ENCODE peak calls at places on chromosomes 7 and 10, in seven cellular contexts. B is kidney tubule cell; O is stimulated activated CD4-positive, alpha-beta T cell treated with anti-CD3 and anti-CD28 coated beads, TNF-alpha, amount 100 ng/mL, for 1 hour; Q is AML-193; W is kidney epithelial cell; D is LoVo; Z is NCI-H1105. H is an unnamed sample.
A peak's percentile ranks its signal among the peaks of the same experiment; 100 is the strongest.

GRCh38 chr10:93254180-93254847 is 180.6 kb downstream of the CYP26A1 start:
- DNase-seq in B (no peak), O (no peak), D (no peak), Q (no peak), W (no peak), Z (no peak), H (no peak)

GRCh38 chr7:74438327-74438726 is 15.4 kb upstream of the GTF2IRD1 start:
- DNase-seq in D (no peak), Z (no peak), O (no peak), W (no peak), Q (no peak), B (no peak), H (no peak)

GRCh38 chr7:90988523-90988922 is 275.7 kb upstream of the FZD1 start:
- DNase-seq in B (no peak), D (no peak), Q (no peak), O (no peak), Z (peak; percentile 28), W (no peak), H (peak; percentile 21)

GRCh38 chr10:86313621-86314041 is 53.0 kb downstream of the GRID1 start:
- DNase-seq in W (no peak), Q (no peak), Z (no peak), O (no peak), D (no peak), B (no peak), H (no peak)

GRCh38 chr7:112211348-112211907 is 4.9 kb downstream of the ZNF277 start:
- DNase-seq in D (no peak), O (no peak), B (peak; percentile 86), Q (no peak), Z (no peak), W (peak; percentile 74), H (no peak)

GRCh38 chr7:67346876-67347275 is 350.2 kb downstream of the TYW1 start:
- DNase-seq in D (no peak), Z (no peak), W (no peak), Q (no peak), B (no peak), O (no peak), H (no peak)

GRCh38 chr10:129967579-129968019 is 3.5 kb upstream of the EBF3 start:
- DNase-seq in Q (no peak), W (no peak), Z (no peak), D (no peak), O (no peak), B (no peak), H (no peak)

GRCh38 chr10:72097448-72098300 is 9.3 kb upstream of the SPOCK2 start:
- DNase-seq in W (peak; percentile 59), O (no peak), Q (no peak), D (peak; percentile 80), Z (no peak), B (peak; percentile 75), H (no peak)

GRCh38 chr10:64396105-64396504 is 874.9 kb downstream of the REEP3 start:
- DNase-seq in O (no peak), D (no peak), W (peak; percentile 31), B (peak; percentile 70), Z (no peak), Q (no peak), H (no peak)

GRCh38 chr10:103621778-103622115 is 128.2 kb downstream of the NEURL1 start:
- DNase-seq in Q (no peak), O (no peak), B (no peak), Z (no peak), D (no peak), W (no peak), H (no peak)

GRCh38 chr7:30984359-30985107 is 20.8 kb downstream of the GHRHR start:
- DNase-seq in Z (no peak), Q (no peak), D (peak; percentile 36), B (peak; percentile 66), W (no peak), O (no peak), H (peak; percentile 89)

GRCh38 chr10:90162464-90162863 is 461.1 kb downstream of the KIF20B start:
- DNase-seq in Z (no peak), B (no peak), O (no peak), D (no peak), Q (no peak), W (no peak), H (no peak)

GRCh38 chr10:16562891-16563290 is 41.2 kb upstream of the C1QL3 start:
- DNase-seq in O (no peak), D (no peak), B (no peak), W (no peak), Q (no peak), Z (no peak), H (no peak)

GRCh38 chr10:121099601-121100000 is 248.4 kb downstream of the WDR11 start:
- DNase-seq in B (no peak), D (no peak), Q (no peak), Z (no peak), O (no peak), W (no peak), H (no peak)

GRCh38 chr7:6607651-6608051 is 7.8 kb upstream of the ZNF853 start:
- DNase-seq in Q (no peak), D (no peak), Z (no peak), B (no peak), W (no peak), O (no peak), H (no peak)

GRCh38 chr10:112792487-112793196 is 157.4 kb upstream of the TCF7L2 start:
- DNase-seq in B (no peak), Z (peak; percentile 22), D (no peak), Q (no peak), O (no peak), W (no peak), H (peak; percentile 7)

GRCh38 chr7:75739796-75740672 is 1.3 kb upstream of the HIP1 start:
- DNase-seq in W (no peak), O (no peak), D (no peak), B (no peak), Z (no peak), Q (no peak), H (no peak)

GRCh38 chr7:33258561-33258960 is 129.2 kb downstream of the BBS9 start:
- DNase-seq in Q (no peak), W (no peak), D (no peak), Z (no peak), O (no peak), B (no peak), H (peak; percentile 4)

GRCh38 chr7:114988755-114989154 is 66.9 kb downstream of the MDFIC start:
- DNase-seq in Z (no peak), O (no peak), W (peak; percentile 14), B (peak; percentile 52), D (no peak), Q (no peak), H (peak; percentile 39)

GRCh38 chr10:61140765-61141392 is 196.9 kb upstream of the RHOBTB1 start:
- DNase-seq in B (peak; percentile 57), O (no peak), W (no peak), Z (peak; percentile 5), D (peak; percentile 64), Q (peak; percentile 12), H (peak; percentile 20)

H was measured in NCI-H446.